ENCODE peak calls at places on chromosomes 7 and 10, in ten cellular contexts. F, V, Z, W, O, D, R, X, H and S are unnamed samples.

GRCh38 chr7:2639994-2640830 is 8.4 kb downstream of the TTYH3 start:
- DNase-seq in O (no peak), V (no peak), F (no peak), X (peak; percentile 86), H (no peak), Z (no peak), R (no peak), W (peak; percentile 72), D (no peak), S (no peak)

GRCh38 chr7:37285701-37286475 is 162.8 kb downstream of the ELMO1 start:
- DNase-seq in R (no peak), O (no peak), H (no peak), Z (no peak), F (no peak), V (no peak), D (no peak), W (no peak), X (no peak), S (no peak)

GRCh38 chr7:43721193-43721806 is 8.0 kb downstream of the COA1 start:
- DNase-seq in H (no peak), X (no peak), R (peak; percentile 69), Z (no peak), W (no peak), F (no peak), O (no peak), D (no peak), V (peak; percentile 48), S (no peak)

GRCh38 chr10:97713828-97714400 is 384 bp downstream of the MARVELD1 start:
- DNase-seq in O (peak; percentile 40), X (peak; percentile 94), W (peak; percentile 73), R (peak; percentile 52), Z (peak; percentile 76), H (no peak), D (peak; percentile 34), V (peak; percentile 88), F (peak; percentile 83), S (peak; percentile 58)

GRCh38 chr10:121927361-121927840 is 430 bp downstream of the ATE1 start:
- DNase-seq in Z (peak; percentile 64), O (peak; percentile 2), W (peak; percentile 59), H (no peak), X (no peak), F (peak; percentile 80), R (peak; percentile 59), D (peak; percentile 70), V (no peak), S (peak; percentile 20)

GRCh38 chr7:95950698-95951097 is 178.3 kb downstream of the DYNC1I1 start:
- DNase-seq in R (peak; percentile 34), V (no peak), F (no peak), O (no peak), Z (no peak), H (no peak), D (no peak), X (no peak), W (no peak), S (no peak)

GRCh38 chr7:154252046-154252445 is 199.8 kb downstream of the DPP6 start:
- DNase-seq in V (no peak), W (no peak), O (no peak), F (no peak), Z (no peak), D (no peak), X (no peak), H (no peak), R (no peak), S (no peak)

GRCh38 chr7:131341690-131342089 is 14.0 kb downstream of the MKLN1 start:
- DNase-seq in W (no peak), D (no peak), Z (no peak), O (no peak), V (no peak), X (no peak), F (no peak), R (no peak), H (no peak), S (no peak)

GRCh38 chr7:81645435-81645834 is 124.4 kb downstream of the HGF start:
- DNase-seq in F (no peak), H (no peak), X (no peak), Z (no peak), R (no peak), W (no peak), D (no peak), V (no peak), O (no peak), S (no peak)

GRCh38 chr7:47556511-47557180 is 25.3 kb downstream of the TNS3 start:
- DNase-seq in H (no peak), R (peak; percentile 50), Z (no peak), F (no peak), W (no peak), X (peak; percentile 52), O (no peak), V (no peak), D (no peak), S (no peak)

GRCh38 chr7:47557317-47557985 is 24.5 kb downstream of the TNS3 start:
- DNase-seq in V (peak; percentile 86), Z (peak; percentile 66), X (no peak), O (no peak), D (no peak), W (no peak), H (no peak), F (no peak), R (peak; percentile 78), S (no peak)

GRCh38 chr7:47561715-47562446 is 20.0 kb downstream of the TNS3 start:
- DNase-seq in W (no peak), V (no peak), R (no peak), Z (no peak), X (no peak), F (no peak), O (no peak), D (no peak), H (no peak), S (no peak)

GRCh38 chr7:47559306-47560220 is 22.3 kb downstream of the TNS3 start:
- DNase-seq in R (no peak), V (no peak), D (no peak), W (no peak), X (peak; percentile 46), H (no peak), F (no peak), Z (no peak), O (no peak), S (no peak)

DNA sequence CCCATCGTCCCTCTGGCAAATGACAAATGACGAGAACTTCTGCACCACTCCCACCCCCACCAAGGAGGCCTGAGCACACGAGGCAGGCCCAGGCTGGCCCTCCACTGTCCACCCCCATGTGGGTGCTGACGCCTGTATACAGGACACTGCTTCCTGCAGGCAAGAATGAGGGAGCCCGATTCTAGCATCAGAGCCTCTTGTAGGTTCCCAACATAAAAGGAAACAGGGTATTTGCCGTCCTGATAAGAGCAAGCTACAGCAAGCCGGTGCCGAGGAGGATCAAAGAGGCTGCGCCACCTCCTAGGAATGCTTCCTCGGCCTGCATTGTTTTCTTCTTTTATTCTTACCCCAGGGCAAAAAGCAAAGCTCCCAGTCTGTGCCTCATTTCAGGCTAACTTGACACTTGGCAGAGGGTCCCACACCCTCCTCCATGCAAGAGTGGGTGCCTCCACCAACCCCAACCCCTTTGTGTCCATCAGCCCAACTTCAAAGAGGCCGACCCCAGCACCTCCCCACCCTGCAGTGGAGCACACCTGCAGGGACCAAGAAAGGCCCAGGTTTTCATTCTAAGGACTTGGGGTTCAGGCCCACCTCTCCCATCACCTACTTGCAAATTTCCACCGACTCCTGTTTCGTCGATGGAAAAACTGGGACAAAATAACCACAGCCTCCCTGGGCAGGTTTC is 23.8 kb downstream of the TNS3 start:
- DNase-seq in F (no peak), Z (no peak), H (no peak), R (no peak), X (no peak), V (no peak), O (no peak), W (peak; percentile 70), D (no peak), S (peak; percentile 80)
- H3K27ac ChIP-seq in F (peak overlapping the region; percentile 68), Z (peak overlapping the region; percentile 32), H (no peak overlapping the region), R (peak overlapping the region; percentile 78), X (no peak overlapping the region), V (peak overlapping the region; percentile 84), O (no peak overlapping the region), W (peak overlapping the region; percentile 26), D (no peak overlapping the region), S (peak overlapping the region; percentile 82)

DNA sequence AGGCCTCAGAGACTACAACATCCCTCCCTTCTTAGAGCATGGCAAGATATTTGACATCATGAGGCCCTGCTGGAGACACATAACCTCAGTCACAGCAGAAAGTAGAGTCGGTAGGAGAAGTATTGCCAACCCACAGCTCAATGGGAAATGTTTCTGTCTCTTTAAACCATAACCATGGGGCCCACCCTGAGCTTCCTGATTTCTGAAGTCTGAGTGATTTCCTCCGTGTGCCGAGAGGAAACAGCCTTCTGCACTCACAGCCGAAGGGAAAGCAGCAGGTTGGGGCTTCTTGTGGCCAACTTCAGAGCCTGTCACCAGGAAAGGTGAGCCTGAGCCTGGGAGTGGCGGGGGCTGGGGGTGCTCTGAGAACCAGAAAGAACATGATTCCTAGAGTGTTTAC is at the start of gene GIMAP1:
- DNase-seq in H (no peak), W (no peak), V (no peak), D (no peak), R (no peak), X (no peak), F (no peak), Z (peak; percentile 73), O (peak; percentile 69), S (no peak)
- H3K27ac ChIP-seq in H (peak within 1 kb of the TSS; percentile 37), W (peak within 1 kb of the TSS; percentile 76), V (no peak within 1 kb of the TSS), D (peak within 1 kb of the TSS; percentile 22), R (no peak within 1 kb of the TSS), X (peak within 1 kb of the TSS; percentile 84), F (peak within 1 kb of the TSS; percentile 59), Z (peak within 1 kb of the TSS; percentile 65), O (peak within 1 kb of the TSS; percentile 81), S (no peak within 1 kb of the TSS)

DNA sequence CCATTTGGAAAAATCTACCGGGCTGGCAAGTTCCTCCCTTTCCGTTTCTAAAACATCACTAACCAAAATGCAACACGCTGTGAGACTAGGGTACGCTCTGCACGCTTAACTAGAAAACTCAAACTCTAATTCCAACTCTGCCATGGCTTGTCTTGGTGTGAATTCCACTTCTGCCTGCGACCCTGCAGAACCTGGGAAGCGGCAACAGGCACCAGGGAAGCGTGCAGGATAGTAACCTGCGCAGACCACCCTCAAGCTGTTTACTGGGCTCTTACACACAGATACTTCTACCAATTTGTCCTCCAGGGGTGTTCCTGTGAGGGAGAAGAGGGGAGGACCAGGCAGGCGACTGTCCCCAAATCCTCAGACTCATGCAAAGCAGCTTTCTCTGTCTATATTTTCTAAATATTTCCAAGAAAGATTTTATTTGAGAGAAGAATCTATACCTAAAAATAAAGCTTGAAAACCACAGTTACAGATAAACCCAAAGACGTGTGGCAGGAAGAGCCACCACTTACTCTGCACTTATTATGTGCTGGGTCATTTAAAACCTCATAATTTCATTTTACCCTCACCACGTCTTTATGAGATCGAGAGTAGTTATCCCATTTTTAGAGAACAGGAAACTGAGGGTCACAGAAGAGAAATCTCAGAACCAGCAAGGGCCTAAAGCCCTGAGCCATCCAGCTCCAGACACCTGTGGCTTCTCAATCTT is 52.9 kb downstream of the CPXM2 start:
- DNase-seq in F (no peak), H (no peak), W (no peak), D (no peak), Z (peak; percentile 32), O (no peak), R (no peak), X (no peak), V (no peak), S (no peak)
- H3K27ac ChIP-seq in F (no peak overlapping the region), H (no peak overlapping the region), W (no peak overlapping the region), D (no peak overlapping the region), Z (no peak overlapping the region), O (no peak overlapping the region), R (no peak overlapping the region), X (no peak overlapping the region), V (no peak overlapping the region), S (no peak overlapping the region)

DNA sequence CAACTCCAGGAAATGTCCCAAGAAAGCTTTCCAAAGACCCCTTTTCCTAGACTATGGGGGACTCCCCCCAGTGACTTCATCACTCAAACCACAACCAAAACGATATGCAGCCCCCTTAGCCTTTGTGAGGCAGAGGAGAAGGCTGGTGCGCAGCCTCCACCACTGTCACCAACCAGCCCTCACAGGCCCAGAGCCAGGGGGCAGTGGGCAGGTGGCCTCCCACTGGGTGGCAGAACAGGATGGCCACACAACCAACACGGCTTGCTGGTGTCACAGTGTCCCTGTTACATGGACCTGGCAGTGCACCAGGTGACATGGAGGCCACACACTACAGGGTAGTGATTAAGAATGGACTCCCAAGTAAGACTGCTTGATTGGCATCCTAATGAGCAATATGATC is 172.0 kb downstream of the PLXNA4 start:
- DNase-seq in X (peak; percentile 36), D (no peak), V (no peak), O (no peak), W (no peak), F (no peak), Z (no peak), R (no peak), H (no peak), S (no peak)
- H3K27ac ChIP-seq in X (no peak overlapping the region), D (no peak overlapping the region), V (no peak overlapping the region), O (no peak overlapping the region), W (peak overlapping the region; percentile 66), F (peak overlapping the region; percentile 10), Z (no peak overlapping the region), R (no peak overlapping the region), H (no peak overlapping the region), S (no peak overlapping the region)